ENCODE peak calls at places on chromosomes 3 and 15, in five cellular contexts. G is endodermal cell, A is lower lobe of right lung, N is uterus, L is RWPE2. F is an unnamed sample.

GRCh38 chr15:49428392-49429095 is 5.5 kb downstream of the FGF7 start:
- DNase-seq in G (no peak), A (no peak), N (no peak), L (no peak), F (no peak)

GRCh38 chr3:126510323-126510910 is 7.2 kb downstream of the UROC1 start:
- DNase-seq in G (no peak), A (peak; percentile 37), N (no peak), L (peak; percentile 38), F (no peak)

GRCh38 chr3:174951023-174951422 is 91.9 kb downstream of the NAALADL2 start:
- DNase-seq in G (no peak), A (no peak), N (no peak), L (no peak), F (no peak)

GRCh38 chr3:192901435-192901834 is 16.2 kb downstream of the MB21D2 start:
- DNase-seq in G (no peak), A (no peak), N (no peak), L (no peak), F (no peak)

GRCh38 chr3:192409838-192410683 is 317.3 kb downstream of the FGF12 start:
- DNase-seq in G (peak; percentile 81), A (no peak), N (no peak), L (no peak), F (no peak)

GRCh38 chr3:141929341-141929995 is 53.0 kb downstream of the ATP1B3 start:
- DNase-seq in G (no peak), A (no peak), N (no peak), L (no peak), F (no peak)

GRCh38 chr15:73799466-73799865 is 46.3 kb upstream of the INSYN1 start:
- DNase-seq in G (no peak), A (no peak), N (no peak), L (no peak), F (no peak)

GRCh38 chr3:192573240-192573639 is 154.1 kb downstream of the FGF12 start:
- DNase-seq in G (no peak), A (no peak), N (no peak), L (no peak), F (no peak)

GRCh38 chr15:52066842-52067544 is 45.6 kb downstream of the BCL2L10 start:
- DNase-seq in G (no peak), A (no peak), N (no peak), L (no peak), F (no peak)

GRCh38 chr3:5425371-5425770 is 237.9 kb downstream of the EDEM1 start:
- DNase-seq in G (no peak), A (no peak), N (no peak), L (no peak), F (no peak)

GRCh38 chr3:184562146-184562861 is 719 bp downstream of the EPHB3 start:
- DNase-seq in G (peak; percentile 73), A (no peak), N (no peak), L (no peak), F (no peak)

GRCh38 chr3:16063603-16064002 is 110.9 kb upstream of the GALNT15 start:
- DNase-seq in G (no peak), A (no peak), N (no peak), L (no peak), F (no peak)

GRCh38 chr15:81117581-81117980 is 16.5 kb upstream of the CFAP161 start:
- DNase-seq in G (no peak), A (no peak), N (no peak), L (no peak), F (no peak)

GRCh38 chr3:31776016-31776415 is 205.0 kb downstream of the OSBPL10 start:
- DNase-seq in G (no peak), A (no peak), N (no peak), L (no peak), F (no peak)

DNA sequence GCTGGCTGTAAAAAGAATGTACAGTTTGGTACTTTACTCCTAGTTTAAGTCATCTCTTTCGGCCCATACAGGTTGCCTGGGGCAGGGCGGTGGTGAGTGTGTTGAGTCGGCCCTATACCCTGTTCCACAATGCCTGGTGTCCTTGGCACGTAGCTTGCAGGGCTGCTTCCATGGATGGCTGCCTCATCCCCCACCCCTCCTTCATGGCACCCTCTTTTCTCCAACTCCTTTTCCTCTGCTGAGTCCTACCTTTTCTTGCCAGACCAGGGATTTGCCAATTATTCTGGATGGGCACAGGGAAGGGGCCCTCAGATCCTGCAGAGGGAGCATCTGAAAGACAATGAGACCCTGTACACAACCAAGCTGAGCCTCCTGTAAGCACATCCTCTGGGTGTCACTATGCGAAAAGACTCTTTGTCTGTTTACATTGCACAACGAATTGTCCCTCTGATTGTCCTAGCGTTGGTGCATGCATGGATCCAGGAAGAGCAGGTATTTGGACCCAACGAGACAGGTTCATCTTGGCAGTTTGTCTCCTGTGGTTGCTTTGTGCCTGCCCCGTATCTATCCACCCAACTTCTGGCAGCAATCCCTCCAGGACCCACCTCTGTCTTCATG is 73.6 kb upstream of the CGNL1 start:
- DNase-seq in G (no peak), A (no peak), N (no peak), L (peak; percentile 38), F (no peak)
- H3K4me3 ChIP-seq in G (no peak overlapping the region), A (no peak overlapping the region), N (no peak overlapping the region), L (no peak overlapping the region), F (no peak overlapping the region)

GRCh38 chr15:44385344-44385942 is 42.0 kb upstream of the CTDSPL2 start:
- DNase-seq in G (no peak), A (no peak), N (no peak), L (no peak), F (no peak)
- H3K27ac ChIP-seq in G (no peak overlapping the region), A (no peak overlapping the region), N (no peak overlapping the region), L (no peak overlapping the region), F (no peak overlapping the region)

GRCh38 chr15:78620839-78621421 is at the start of gene CHRNA3:
- DNase-seq in G (peak; percentile 84), A (no peak), N (no peak), L (peak; percentile 52), F (no peak)
- H3K4me3 ChIP-seq in G (peak within 1 kb of the TSS; percentile 76), A (peak within 1 kb of the TSS; percentile 28), N (peak within 1 kb of the TSS; percentile 12), L (peak within 1 kb of the TSS; percentile 28), F (no peak within 1 kb of the TSS)

GRCh38 chr3:71456155-71456554 is 127.4 kb downstream of the FOXP1 start:
- DNase-seq in G (no peak), A (no peak), N (no peak), L (no peak), F (no peak)
- H3K27ac ChIP-seq in G (no peak overlapping the region), A (peak overlapping the region; percentile 7), N (no peak overlapping the region), L (peak overlapping the region; percentile 13), F (peak overlapping the region; percentile 70)

GRCh38 chr3:136838641-136839555 is 20.0 kb downstream of the SLC35G2 start:
- DNase-seq in G (no peak), A (no peak), N (no peak), L (no peak), F (no peak)
- H3K4me3 ChIP-seq in G (no peak overlapping the region), A (no peak overlapping the region), N (no peak overlapping the region), L (no peak overlapping the region), F (no peak overlapping the region)

F was measured in effector memory CD4-positive, alpha-beta T cell.